ENCODE peak calls at places on chromosome 12, in seven cellular contexts. C, I, P, F, T, A and E are unnamed samples.

GRCh38 chr12:119748512-119748911 is 80.6 kb downstream of the PRKAB1 start:
- DNase-seq in A (no peak), P (no peak), C (no peak), T (no peak), F (no peak), I (no peak), E (no peak)

GRCh38 chr12:110627500-110628195 is 13.7 kb downstream of the TCTN1 start:
- DNase-seq in A (no peak), T (no peak), F (no peak), P (no peak), C (no peak), I (no peak), E (no peak)

GRCh38 chr12:53976172-53976822 is 1.5 kb upstream of the HOTAIR start:
- DNase-seq in A (no peak), F (no peak), I (no peak), P (no peak), T (no peak), C (no peak), E (no peak)

GRCh38 chr12:111598637-111599458 is at the start of gene ATXN2:
- DNase-seq in T (peak), F (peak), P (no peak), C (peak), A (peak), I (no peak), E (peak)

GRCh38 chr12:32896438-32897275 is at the start of gene PKP2:
- DNase-seq in T (no peak), P (peak), C (peak), F (peak), A (peak), I (no peak), E (no peak)

GRCh38 chr12:7439579-7440505 is 4.1 kb downstream of the CD163L1 start:
- DNase-seq in P (no peak), C (peak), T (no peak), F (peak), A (no peak), I (peak), E (no peak)

GRCh38 chr12:107328442-107329133 is 235.2 kb upstream of the CRY1 start:
- DNase-seq in P (no peak), A (no peak), I (no peak), C (no peak), F (no peak), T (no peak), E (no peak)

GRCh38 chr12:84159245-84159644 is 753.4 kb downstream of the SLC6A15 start:
- DNase-seq in F (no peak), C (no peak), I (no peak), A (no peak), T (no peak), P (no peak), E (no peak)

GRCh38 chr12:59084758-59085383 is 164.6 kb upstream of the LRIG3 start:
- DNase-seq in F (no peak), I (no peak), T (no peak), A (no peak), C (no peak), P (no peak), E (no peak)